ENCODE peak calls at places on chromosome 10, in six cellular contexts. K is H9, T is tibial nerve, F is neuronal stem cell, Z is SK-N-SH, U is left ventricle myocardium inferior. A is an unnamed sample. For H3K4me1, the result is how much of the 10 kb centered on the place peaks cover.

GRCh38 chr10:60429084-60429849 is 39.6 kb upstream of the ANK3 start:
- DNase-seq in U (peak), Z (no peak), F (no peak), K (no peak), T (no peak), A (no peak)

GRCh38 chr10:91137011-91137643 is 83.3 kb upstream of the PCGF5 start:
- DNase-seq in U (no peak), F (no peak), K (no peak), Z (no peak), T (no peak), A (no peak)

GRCh38 chr10:106182542-106182941 is 982.0 kb downstream of the SORCS1 start:
- DNase-seq in K (no peak), U (no peak), T (no peak), Z (no peak), F (no peak), A (no peak)

GRCh38 chr10:101829561-101830315 is 11.5 kb upstream of the OGA start:
- DNase-seq in F (peak), U (peak), Z (peak), T (peak), K (peak), A (no peak)

GRCh38 chr10:75450654-75451419 is 19.4 kb downstream of the LRMDA start:
- DNase-seq in U (no peak), K (no peak), Z (no peak), T (no peak), F (no peak), A (no peak)

GRCh38 chr10:99999319-100000108 is 10.2 kb downstream of the DNMBP start:
- DNase-seq in F (no peak), Z (no peak), T (no peak), U (no peak), K (no peak), A (no peak)

GRCh38 chr10:79463578-79464496 is 18.4 kb upstream of the ZCCHC24 start:
- DNase-seq in U (no peak), F (no peak), T (no peak), Z (no peak), K (peak), A (no peak)

GRCh38 chr10:34821587-34822585 is 6.8 kb upstream of the PARD3 start:
- DNase-seq in T (no peak), K (no peak), U (no peak), F (no peak), Z (no peak), A (no peak)

GRCh38 chr10:49597426-49598163 is 12.5 kb upstream of the SLC18A3 start:
- DNase-seq in F (no peak), U (no peak), T (no peak), K (no peak), Z (no peak), A (peak)

GRCh38 chr10:110774069-110775021 is 97.4 kb upstream of the PDCD4 start:
- DNase-seq in K (no peak), T (no peak), Z (no peak), F (no peak), U (no peak), A (no peak)

GRCh38 chr10:5665380-5666323 is 743 bp downstream of the ASB13 start:
- DNase-seq in Z (peak), F (no peak), U (peak), T (no peak), K (no peak), A (no peak)

GRCh38 chr10:75195035-75195763 is 15.4 kb upstream of the VDAC2 start:
- DNase-seq in U (no peak), K (no peak), F (no peak), Z (no peak), T (no peak), A (peak)

GRCh38 chr10:89633484-89633883 is 11.6 kb downstream of the PANK1 start:
- DNase-seq in Z (no peak), F (no peak), K (no peak), U (no peak), T (no peak), A (no peak)

GRCh38 chr10:78004215-78005026 is 24.9 kb downstream of the POLR3A start:
- DNase-seq in F (no peak), U (no peak), T (no peak), Z (no peak), K (no peak), A (no peak)

GRCh38 chr10:132311338-132311939 is 3.7 kb upstream of the STK32C start:
- DNase-seq in T (no peak), Z (no peak), U (no peak), F (no peak), K (peak), A (no peak)

GRCh38 chr10:130301026-130301892 is 165.1 kb downstream of the GLRX3 start:
- DNase-seq in F (no peak), Z (no peak), T (no peak), U (peak), K (no peak), A (no peak)

GRCh38 chr10:122147731-122148130 is 123.4 kb upstream of the BTBD16 start:
- DNase-seq in F (no peak), T (no peak), U (no peak), Z (no peak), K (no peak), A (no peak)

GRCh38 chr10:122142652-122143237 is 128.4 kb upstream of the BTBD16 start:
- DNase-seq in K (peak), F (peak), Z (peak), T (no peak), U (peak), A (no peak)

GRCh38 chr10:122143238-122143841 is 127.8 kb upstream of the BTBD16 start:
- DNase-seq in Z (no peak), T (no peak), K (no peak), F (no peak), U (no peak), A (no peak)

GRCh38 chr10:122144199-122144598 is 126.9 kb upstream of the BTBD16 start:
- DNase-seq in T (no peak), U (no peak), K (no peak), Z (no peak), F (no peak), A (no peak)

DNA sequence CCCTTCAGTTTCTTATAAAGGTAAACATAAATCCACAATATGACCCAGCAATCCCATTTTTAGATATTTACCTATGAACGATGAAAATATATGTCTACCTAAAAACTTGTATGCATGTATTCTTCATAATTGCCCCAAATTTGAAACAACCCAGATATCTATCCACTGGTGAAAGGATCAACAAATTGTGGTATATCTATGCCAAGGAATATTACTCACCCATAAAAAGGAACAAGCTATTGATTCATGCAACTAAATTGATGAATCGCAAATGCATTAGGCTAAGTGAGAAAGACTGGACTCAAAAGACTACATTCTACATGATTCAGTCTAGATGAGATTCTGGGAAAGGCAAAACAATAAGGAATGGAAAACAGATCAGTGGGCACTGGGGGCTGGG is 126.0 kb upstream of the BTBD16 start:
- DNase-seq in Z (no peak), U (no peak), F (no peak), K (no peak), T (no peak), A (no peak)
- H3K4me1 ChIP-seq in Z (half or more), U (half or more), F (under half), K (under half), T (under half), A (under half)

GRCh38 chr10:30039988-30040387 is 19.4 kb downstream of the JCAD start:
- DNase-seq in U (no peak), F (no peak), K (no peak), Z (no peak), T (no peak), A (no peak)
- H3K4me1 ChIP-seq in U (half or more), F (under half), K (under half), Z (under half), T (under half), A (under half)

GRCh38 chr10:123860209-123860608 is 31.4 kb downstream of the CPXM2 start:
- DNase-seq in U (no peak), Z (no peak), K (no peak), T (no peak), F (no peak), A (no peak)
- H3K4me1 ChIP-seq in U (under half), Z (under half), K (under half), T (under half), F (under half), A (under half)

GRCh38 chr10:112955736-112956421 is 5.8 kb downstream of the TCF7L2 start:
- DNase-seq in K (no peak), F (no peak), T (no peak), U (no peak), Z (no peak), A (no peak)

GRCh38 chr10:112957589-112958202 is 7.6 kb downstream of the TCF7L2 start:
- DNase-seq in U (no peak), K (no peak), T (no peak), F (no peak), Z (no peak), A (no peak)

GRCh38 chr10:112958275-112958995 is 8.4 kb downstream of the TCF7L2 start:
- DNase-seq in U (no peak), Z (no peak), T (no peak), K (no peak), F (no peak), A (no peak)

GRCh38 chr10:112954974-112955735 is 5.1 kb downstream of the TCF7L2 start:
- DNase-seq in Z (no peak), F (no peak), K (no peak), T (no peak), U (no peak), A (no peak)

GRCh38 chr10:112956631-112957350 is 6.7 kb downstream of the TCF7L2 start:
- DNase-seq in K (peak), T (no peak), F (no peak), U (no peak), Z (no peak), A (no peak)
- H3K4me1 ChIP-seq in K (under half), T (under half), F (half or more), U (half or more), Z (under half), A (under half)

GRCh38 chr10:115384665-115385064 is 291.5 kb downstream of the ATRNL1 start:
- DNase-seq in K (no peak), T (no peak), F (no peak), U (no peak), Z (no peak), A (no peak)
- H3K4me1 ChIP-seq in K (under half), T (under half), F (under half), U (under half), Z (under half), A (under half)

GRCh38 chr10:28533315-28533564 is 322 bp downstream of the WAC start:
- DNase-seq in F (no peak), Z (peak), K (no peak), U (no peak), T (no peak), A (no peak)

GRCh38 chr10:28532223-28532508 is 752 bp upstream of the WAC start:
- DNase-seq in F (no peak), T (peak), K (no peak), U (no peak), Z (no peak), A (peak)

GRCh38 chr10:28533571-28534304 is 820 bp downstream of the WAC start:
- DNase-seq in T (peak), Z (peak), K (peak), F (peak), U (peak), A (peak)

GRCh38 chr10:28532509-28533314 is at the start of gene WAC:
- DNase-seq in T (peak), F (peak), U (peak), Z (peak), K (peak), A (peak)

DNA sequence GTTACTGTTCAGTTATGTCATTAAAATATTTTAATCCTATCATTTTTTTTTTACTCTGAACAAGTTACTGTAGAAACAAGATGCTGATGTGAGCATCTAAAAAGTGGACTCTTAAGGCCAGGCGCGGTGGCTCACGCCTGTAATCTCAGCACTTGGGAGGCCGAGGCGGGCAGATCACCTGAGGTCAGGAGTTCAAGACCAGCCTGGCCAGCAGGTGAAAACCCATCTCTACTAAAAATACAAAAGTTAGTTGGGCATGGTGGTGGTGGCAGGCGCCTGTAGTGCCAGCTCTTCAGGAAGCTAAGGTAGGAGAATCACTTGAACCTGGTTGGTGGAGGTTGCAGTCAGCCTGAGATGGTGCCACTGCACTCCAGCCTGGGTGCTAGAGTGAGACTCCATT is 2.9 kb downstream of the WAC start:
- DNase-seq in U (no peak), Z (no peak), F (no peak), T (no peak), K (no peak), A (no peak)
- H3K4me1 ChIP-seq in U (half or more), Z (under half), F (under half), T (under half), K (under half), A (under half)

GRCh38 chr10:68636335-68636734 is 76.2 kb downstream of the TET1 start:
- DNase-seq in U (no peak), Z (no peak), F (no peak), T (no peak), K (no peak), A (no peak)

GRCh38 chr10:68628576-68629127 is 68.5 kb downstream of the TET1 start:
- DNase-seq in K (no peak), U (no peak), F (no peak), T (no peak), Z (no peak), A (no peak)

GRCh38 chr10:68633816-68634466 is 73.8 kb downstream of the TET1 start:
- DNase-seq in K (no peak), F (no peak), Z (no peak), T (no peak), U (no peak), A (no peak)

GRCh38 chr10:68633281-68633680 is 73.1 kb downstream of the TET1 start:
- DNase-seq in U (no peak), T (no peak), K (no peak), F (no peak), Z (no peak), A (no peak)
- H3K4me1 ChIP-seq in U (under half), T (under half), K (under half), F (under half), Z (under half), A (under half)

A was measured in ascending aorta.